ENCODE peak calls at places on chromosomes 4 and X, in five cellular contexts. N is breast epithelium, I is AG09309, P is astrocyte of the spinal cord, B is right lobe of liver. D is an unnamed sample.
A peak's percentile ranks its signal among the peaks of the same experiment; 100 is the strongest.

GRCh38 chr4:187814737-187815465 is 180.7 kb upstream of the ZFP42 start:
- DNase-seq in N (no peak), I (no peak), P (peak; percentile 12), B (no peak), D (peak; percentile 5)

GRCh38 chr4:26197018-26197779 is 123.6 kb upstream of the RBPJ start:
- DNase-seq in N (no peak), I (peak; percentile 79), P (peak; percentile 97), B (no peak), D (peak; percentile 97)

GRCh38 chr4:47839259-47839658 is 1.4 kb upstream of the CORIN start:
- DNase-seq in N (no peak), I (peak; percentile 38), P (peak; percentile 54), B (no peak), D (peak; percentile 68)

GRCh38 chr4:70761276-70761816 is 39.6 kb downstream of the RUFY3 start:
- DNase-seq in N (no peak), I (no peak), P (no peak), B (no peak), D (no peak)

GRCh38 chr4:89134775-89135319 is 23.5 kb downstream of the TIGD2 start:
- DNase-seq in N (no peak), I (peak; percentile 62), P (peak; percentile 72), B (no peak), D (peak; percentile 59)

GRCh38 chr4:6177587-6178197 is 22.7 kb downstream of the JAKMIP1 start:
- DNase-seq in N (no peak), I (no peak), P (no peak), B (no peak), D (no peak)

GRCh38 chrX:13123857-13124345 is 79.5 kb upstream of the FAM9C start:
- DNase-seq in N (no peak), I (no peak), P (peak; percentile 80), B (no peak), D (peak; percentile 61)

GRCh38 chr4:128682942-128683666 is 126.4 kb upstream of the JADE1 start:
- DNase-seq in N (no peak), I (no peak), P (no peak), B (no peak), D (no peak)

GRCh38 chr4:7418131-7418943 is 16.4 kb downstream of the PSAPL1 start:
- DNase-seq in N (no peak), I (no peak), P (no peak), B (no peak), D (no peak)

GRCh38 chrX:134459683-134460004 is 321 bp upstream of the HPRT1 start:
- DNase-seq in N (no peak), I (no peak), P (no peak), B (no peak), D (peak; percentile 15)

GRCh38 chrX:41026326-41027136 is 58.7 kb upstream of the USP9X start:
- DNase-seq in N (no peak), I (no peak), P (no peak), B (no peak), D (no peak)

GRCh38 chrX:153537526-153538295 is 20.3 kb downstream of the ATP2B3 start:
- DNase-seq in N (no peak), I (no peak), P (no peak), B (no peak), D (no peak)

GRCh38 chr4:24768006-24768405 is 27.4 kb upstream of the SOD3 start:
- DNase-seq in N (no peak), I (no peak), P (no peak), B (no peak), D (no peak)

GRCh38 chr4:55318135-55318534 is 27.9 kb upstream of the SRD5A3 start:
- DNase-seq in N (no peak), I (no peak), P (peak; percentile 31), B (no peak), D (peak; percentile 84)

GRCh38 chr4:55308071-55308470 is 38.0 kb upstream of the SRD5A3 start:
- DNase-seq in N (no peak), I (no peak), P (no peak), B (no peak), D (no peak)

GRCh38 chr4:55311792-55312490 is 34.1 kb upstream of the SRD5A3 start:
- DNase-seq in N (no peak), I (no peak), P (no peak), B (no peak), D (peak; percentile 43)

GRCh38 chr4:55312491-55313101 is 33.4 kb upstream of the SRD5A3 start:
- DNase-seq in N (no peak), I (peak; percentile 31), P (peak; percentile 45), B (no peak), D (peak; percentile 72)
- TF ChIP-seq CTCF in N (peak; percentile 42), I (peak; percentile 86), P (peak; percentile 82), B (peak; percentile 54), D (peak; percentile 82)

DNA sequence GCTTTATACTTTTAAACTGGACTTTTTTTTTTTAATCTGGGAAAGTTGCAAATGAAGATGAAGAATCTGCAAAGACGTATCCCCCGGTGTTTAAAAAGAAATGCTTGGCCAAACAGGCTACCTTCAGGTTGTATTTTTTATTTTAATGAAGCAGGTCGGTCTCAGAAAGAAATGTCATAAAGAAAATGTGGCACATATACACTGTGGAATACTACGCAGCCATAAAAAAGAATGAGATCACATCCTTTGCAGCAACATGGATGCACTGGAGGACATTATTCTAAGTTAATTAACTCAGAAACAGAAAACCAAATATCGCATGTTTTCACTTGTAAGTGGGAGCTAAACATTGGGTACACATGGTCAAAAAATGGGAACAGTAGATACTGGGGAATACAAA is 123.4 kb downstream of the IRF2 start:
- DNase-seq in N (no peak), I (no peak), P (no peak), B (no peak), D (no peak)
- H3K4me3 ChIP-seq in N (no peak overlapping the region), I (no peak overlapping the region), P (no peak overlapping the region), B (no peak overlapping the region), D (no peak overlapping the region)

GRCh38 chr4:182089326-182089725 is 153.9 kb upstream of the TENM3 start:
- DNase-seq in N (no peak), I (no peak), P (no peak), B (no peak), D (peak; percentile 17)
- TF ChIP-seq CTCF in N (no peak), I (no peak), P (no peak), B (peak; percentile 20), D (no peak)

GRCh38 chr4:165297626-165298025 is 29.8 kb upstream of the MSMO1 start:
- DNase-seq in N (no peak), I (no peak), P (no peak), B (no peak), D (no peak)

GRCh38 chr4:165294907-165295306 is 32.6 kb upstream of the MSMO1 start:
- DNase-seq in N (no peak), I (no peak), P (no peak), B (no peak), D (no peak)

GRCh38 chr4:165293061-165293460 is 34.4 kb upstream of the MSMO1 start:
- DNase-seq in N (no peak), I (no peak), P (no peak), B (no peak), D (no peak)

GRCh38 chr4:165289429-165289785 is 38.1 kb upstream of the MSMO1 start:
- DNase-seq in N (no peak), I (no peak), P (no peak), B (no peak), D (no peak)

GRCh38 chr4:165293927-165294649 is 33.4 kb upstream of the MSMO1 start:
- DNase-seq in N (no peak), I (no peak), P (no peak), B (no peak), D (peak; percentile 33)
- H3K4me3 ChIP-seq in N (no peak overlapping the region), I (no peak overlapping the region), P (no peak overlapping the region), B (no peak overlapping the region), D (no peak overlapping the region)

GRCh38 chrX:47481160-47481559 is 1.9 kb downstream of the ZNF41 start:
- DNase-seq in N (no peak), I (no peak), P (no peak), B (no peak), D (no peak)

DNA sequence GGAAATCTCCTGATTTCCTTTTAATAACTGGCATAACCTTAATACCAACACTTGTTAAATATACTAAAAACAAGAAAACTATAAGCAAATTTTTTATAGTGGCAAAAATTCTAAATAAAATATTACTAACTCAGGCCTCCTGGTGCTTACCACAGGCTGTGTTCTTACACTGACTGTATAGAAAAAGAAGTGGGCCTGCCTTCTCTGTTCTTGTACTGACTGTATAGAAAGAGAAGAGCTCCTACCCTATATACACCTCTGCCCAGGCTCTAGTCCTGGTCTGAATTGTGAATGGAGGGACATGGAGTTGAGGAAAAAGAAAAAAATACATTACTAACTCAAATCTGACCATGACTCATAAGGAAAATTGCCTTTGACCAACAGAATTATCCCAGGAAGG is 7.5 kb downstream of the ZNF41 start:
- DNase-seq in N (no peak), I (no peak), P (no peak), B (no peak), D (no peak)
- TF ChIP-seq CTCF in N (no peak), I (no peak), P (no peak), B (no peak), D (no peak)

DNA sequence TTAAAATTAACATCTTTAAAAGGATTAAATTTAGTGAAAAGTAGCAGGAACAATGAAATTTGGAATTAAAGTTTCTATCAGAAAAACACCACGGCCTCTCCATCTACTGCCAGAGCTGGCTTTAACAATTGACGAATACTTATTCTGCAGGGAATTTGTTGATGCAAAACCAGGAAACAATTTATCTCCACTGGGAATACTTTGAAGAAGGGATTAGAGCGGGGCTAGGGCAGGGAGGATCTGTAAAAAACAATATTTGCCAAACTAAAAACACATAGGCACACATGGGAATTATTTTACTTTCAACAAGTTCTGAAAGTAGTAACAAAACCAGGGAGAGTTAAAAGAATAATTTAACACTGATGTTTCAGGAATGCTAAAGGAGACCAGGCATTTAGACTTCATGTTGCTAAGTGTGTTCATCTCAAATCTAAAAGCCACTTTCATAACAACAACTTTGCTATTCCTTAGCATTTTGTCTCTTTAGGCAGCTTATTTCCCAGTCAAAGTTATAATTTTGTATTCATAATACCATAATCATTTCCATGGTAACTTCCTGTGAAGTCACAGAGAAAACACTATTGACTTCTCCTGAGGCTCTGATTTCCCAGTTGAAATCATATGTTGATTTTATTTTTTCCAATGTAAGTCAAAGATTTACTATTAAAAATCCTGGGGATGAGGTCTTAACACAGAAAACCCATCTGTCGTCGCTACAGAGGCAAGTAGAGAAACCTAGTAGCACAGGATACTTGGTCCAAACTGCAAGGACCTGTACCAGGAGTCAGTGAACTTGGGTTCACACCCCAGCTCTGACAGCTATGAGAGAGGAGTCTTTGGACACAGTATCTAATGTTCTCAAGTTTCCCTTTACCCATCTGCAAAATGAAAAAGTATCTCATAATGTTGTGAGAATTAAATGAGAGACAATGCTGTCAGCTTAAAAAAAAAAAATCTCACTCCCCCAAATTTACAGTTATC is 69.3 kb downstream of the SH3RF1 start:
- DNase-seq in N (no peak), I (no peak), P (peak; percentile 68), B (no peak), D (peak; percentile 65)
- H3K4me3 ChIP-seq in N (no peak overlapping the region), I (no peak overlapping the region), P (no peak overlapping the region), B (no peak overlapping the region), D (no peak overlapping the region)